ENCODE peak calls at places on chromosomes 12 and 14, in four cellular contexts. E is stimulated activated CD4-positive, alpha-beta T cell treated with anti-CD3 and anti-CD28 coated beads, TNF-alpha, amount 100 ng/mL, for 1 hour; P is MCF 10A; Z is astrocyte of the spinal cord. A is an unnamed sample.

GRCh38 chr12:132545955-132546354 is 56.0 kb downstream of the FBRSL1 start:
- DNase-seq in Z (no peak), P (peak), E (no peak), A (no peak)

GRCh38 chr12:57875753-57876547 is 29.4 kb upstream of the CTDSP2 start:
- DNase-seq in P (no peak), Z (no peak), E (no peak), A (no peak)

GRCh38 chr12:2264622-2265306 is 212.0 kb downstream of the CACNA1C start:
- DNase-seq in Z (peak), E (no peak), P (peak), A (no peak)

GRCh38 chr12:6062427-6063378 is 61.8 kb downstream of the VWF start:
- DNase-seq in P (peak), E (no peak), Z (peak), A (no peak)

GRCh38 chr14:30443368-30444007 is 115.5 kb upstream of the G2E3 start:
- DNase-seq in Z (peak), P (peak), E (no peak), A (peak)

GRCh38 chr12:1567852-1568251 is 26.5 kb downstream of the FBXL14 start:
- DNase-seq in P (no peak), E (no peak), Z (no peak), A (no peak)

GRCh38 chr12:86367137-86367536 is 110.9 kb upstream of the MGAT4C start:
- DNase-seq in E (no peak), P (no peak), Z (no peak), A (no peak)

GRCh38 chr14:105847400-105847799 is 321.0 kb downstream of the TMEM121 start:
- DNase-seq in Z (no peak), E (no peak), P (no peak), A (no peak)

GRCh38 chr12:96196781-96197180 is 2.6 kb downstream of the ELK3 start:
- DNase-seq in P (peak), Z (peak), E (no peak), A (no peak)

A was measured in NCI-H1417 treated with DMSO at 0.1 percent for 48 hours.